ENCODE peak calls at places on chromosomes 5 and 9, in seven cellular contexts. U, R, Z, S, E, W and N are unnamed samples.

GRCh38 chr5:151184316-151185042 is 26.9 kb upstream of the ANXA6 start:
- DNase-seq in U (no peak), R (no peak), Z (no peak), S (no peak), E (no peak), W (no peak), N (no peak)

GRCh38 chr5:83512051-83512745 is 40.7 kb downstream of the VCAN start:
- DNase-seq in U (no peak), R (no peak), Z (no peak), S (no peak), E (no peak), W (no peak), N (no peak)

GRCh38 chr5:108983456-108984092 is 235.9 kb downstream of the FER start:
- DNase-seq in U (no peak), R (no peak), Z (no peak), S (no peak), E (no peak), W (no peak), N (no peak)

GRCh38 chr5:171152382-171152781 is 156.7 kb upstream of the TLX3 start:
- DNase-seq in U (no peak), R (peak), Z (no peak), S (peak), E (no peak), W (peak), N (peak)

GRCh38 chr9:32869404-32869803 is 86.1 kb downstream of the TMEM215 start:
- DNase-seq in U (no peak), R (no peak), Z (no peak), S (no peak), E (no peak), W (no peak), N (no peak)

GRCh38 chr5:134435525-134435924 is 23.8 kb upstream of the CDKN2AIPNL start:
- DNase-seq in U (no peak), R (peak), Z (no peak), S (no peak), E (no peak), W (no peak), N (no peak)

GRCh38 chr9:107653263-107653821 is 163.8 kb upstream of the KLF4 start:
- DNase-seq in U (no peak), R (no peak), Z (no peak), S (no peak), E (no peak), W (no peak), N (no peak)

GRCh38 chr9:26809795-26810194 is 82.8 kb downstream of the CAAP1 start:
- DNase-seq in U (no peak), R (peak), Z (no peak), S (no peak), E (no peak), W (no peak), N (no peak)

GRCh38 chr9:85040806-85041575 is 371.5 kb downstream of the NTRK2 start:
- DNase-seq in U (no peak), R (no peak), Z (no peak), S (no peak), E (no peak), W (no peak), N (no peak)

GRCh38 chr5:164581889-164582288 is 1076.5 kb downstream of the MAT2B start:
- DNase-seq in U (no peak), R (no peak), Z (no peak), S (no peak), E (no peak), W (peak), N (no peak)

GRCh38 chr9:130997925-130998595 is 10.9 kb upstream of the LAMC3 start:
- DNase-seq in U (peak), R (peak), Z (no peak), S (peak), E (peak), W (peak), N (peak)

GRCh38 chr9:126421567-126422428 is 95.2 kb downstream of the MVB12B start:
- DNase-seq in U (no peak), R (no peak), Z (no peak), S (no peak), E (peak), W (no peak), N (no peak)

GRCh38 chr9:114687034-114687433 is 5.0 kb upstream of the TEX48 start:
- DNase-seq in U (no peak), R (no peak), Z (no peak), S (no peak), E (no peak), W (no peak), N (no peak)

GRCh38 chr5:134742134-134742533 is 3.8 kb downstream of the CAMLG start:
- DNase-seq in U (no peak), R (no peak), Z (no peak), S (no peak), E (no peak), W (no peak), N (no peak)

GRCh38 chr9:16671591-16672137 is 198.8 kb downstream of the BNC2 start:
- DNase-seq in U (no peak), R (no peak), Z (peak), S (no peak), E (no peak), W (no peak), N (no peak)

GRCh38 chr5:14305045-14305444 is 161.9 kb downstream of the TRIO start:
- DNase-seq in U (no peak), R (no peak), Z (no peak), S (peak), E (no peak), W (no peak), N (no peak)

GRCh38 chr9:30012622-30013021 is 2371.8 kb upstream of the ACO1 start:
- DNase-seq in U (no peak), R (no peak), Z (no peak), S (no peak), E (no peak), W (no peak), N (no peak)

GRCh38 chr9:136310273-136311030 is 6.6 kb upstream of the CCDC187 start:
- DNase-seq in U (no peak), R (no peak), Z (no peak), S (no peak), E (no peak), W (no peak), N (no peak)

GRCh38 chr5:176440932-176441706 is 7.1 kb upstream of the FAF2 start:
- DNase-seq in U (peak), R (no peak), Z (no peak), S (peak), E (no peak), W (no peak), N (no peak)

GRCh38 chr5:132484386-132484715 is 6.2 kb downstream of the IRF1 start:
- DNase-seq in U (no peak), R (no peak), Z (no peak), S (no peak), E (no peak), W (no peak), N (no peak)

GRCh38 chr9:89154651-89155336 is 23.8 kb downstream of the SHC3 start:
- DNase-seq in U (no peak), R (peak), Z (no peak), S (no peak), E (no peak), W (no peak), N (no peak)

GRCh38 chr9:89602978-89603628 is 1.7 kb upstream of the GADD45G start:
- DNase-seq in U (peak), R (peak), Z (peak), S (peak), E (peak), W (peak), N (peak)

GRCh38 chr5:168023190-168023589 is 268.3 kb upstream of the WWC1 start:
- DNase-seq in U (no peak), R (no peak), Z (no peak), S (no peak), E (no peak), W (peak), N (no peak)

GRCh38 chr9:88870627-88871026 is 120.6 kb upstream of the S1PR3 start:
- DNase-seq in U (no peak), R (no peak), Z (no peak), S (no peak), E (no peak), W (no peak), N (no peak)

GRCh38 chr5:56977034-56977433 is 25.1 kb upstream of the MIER3 start:
- DNase-seq in U (no peak), R (no peak), Z (no peak), S (no peak), E (no peak), W (no peak), N (no peak)

GRCh38 chr5:92560698-92561361 is 1020.2 kb downstream of the NR2F1-AS1 start:
- DNase-seq in U (no peak), R (peak), Z (no peak), S (no peak), E (peak), W (no peak), N (no peak)

GRCh38 chr5:38339446-38339845 is 81.1 kb downstream of the EGFLAM start:
- DNase-seq in U (no peak), R (no peak), Z (no peak), S (no peak), E (no peak), W (no peak), N (no peak)
- TF ChIP-seq JUND in U (no peak), R (no peak), Z (no peak), S (no peak), E (no peak), W (no peak), N (no peak)

DNA sequence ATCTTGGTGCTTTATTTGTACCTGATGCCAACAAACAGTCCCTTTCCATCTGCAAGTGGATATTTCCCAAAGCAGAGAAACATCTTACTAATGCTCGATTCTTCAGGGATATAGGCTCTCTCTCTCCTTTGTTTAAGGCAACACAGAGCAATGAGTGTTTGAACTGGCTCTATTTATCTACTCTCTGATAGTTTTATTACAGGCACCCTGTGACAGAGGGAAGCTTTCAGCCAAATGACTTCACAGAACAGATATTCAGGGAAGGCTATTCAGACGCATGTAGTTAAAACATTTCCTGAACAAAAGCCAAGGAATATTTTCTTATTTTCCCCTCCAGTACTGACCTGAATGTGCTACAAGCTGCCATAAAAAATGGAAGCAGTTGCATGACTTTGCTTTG is 141.8 kb downstream of the YIPF5 start:
- DNase-seq in U (no peak), R (no peak), Z (no peak), S (no peak), E (no peak), W (no peak), N (no peak)
- TF ChIP-seq JUND in U (no peak), R (no peak), Z (no peak), S (no peak), E (no peak), W (peak), N (no peak)

DNA sequence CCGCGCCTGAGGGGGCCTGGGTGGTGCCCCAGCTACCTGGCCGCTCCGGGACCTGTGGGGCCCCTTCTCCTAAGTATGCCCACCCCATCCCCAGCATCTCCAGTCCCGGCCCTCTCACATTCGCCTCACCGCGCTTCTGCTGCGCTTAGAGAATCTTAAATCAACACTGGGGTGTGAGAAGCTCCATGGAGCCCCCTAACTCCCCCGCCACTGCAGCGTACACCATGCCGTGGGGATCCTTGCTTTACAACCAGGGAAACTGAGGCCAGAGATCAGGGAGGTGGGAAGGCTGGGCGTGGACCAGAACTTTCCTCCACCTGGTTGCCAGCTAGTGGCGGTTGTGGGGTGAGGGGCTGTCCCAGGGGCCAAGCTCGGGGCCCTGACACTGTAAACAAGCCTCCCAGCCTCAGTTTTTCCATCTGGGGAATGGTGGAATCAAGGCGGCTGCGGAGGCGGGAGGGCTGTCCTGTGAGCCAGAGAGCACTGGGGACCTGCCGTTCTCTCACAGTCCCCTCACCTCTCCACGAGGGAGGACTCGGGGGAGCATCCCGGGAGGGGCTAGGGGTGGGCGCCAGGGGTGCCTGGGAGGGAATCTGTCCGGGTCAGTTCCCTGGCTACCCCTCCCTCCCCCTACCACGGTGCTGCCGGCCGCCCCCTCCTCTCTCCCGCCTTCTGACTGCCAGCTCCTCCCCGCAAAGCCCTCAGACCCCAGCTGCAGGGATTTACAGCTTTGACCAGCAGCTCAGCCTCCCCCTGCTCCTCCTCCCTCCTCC is 161.2 kb downstream of the C9orf50 start:
- DNase-seq in U (no peak), R (no peak), Z (no peak), S (no peak), E (no peak), W (no peak), N (no peak)
- TF ChIP-seq JUND in U (no peak), R (no peak), Z (no peak), S (no peak), E (no peak), W (no peak), N (no peak)

DNA sequence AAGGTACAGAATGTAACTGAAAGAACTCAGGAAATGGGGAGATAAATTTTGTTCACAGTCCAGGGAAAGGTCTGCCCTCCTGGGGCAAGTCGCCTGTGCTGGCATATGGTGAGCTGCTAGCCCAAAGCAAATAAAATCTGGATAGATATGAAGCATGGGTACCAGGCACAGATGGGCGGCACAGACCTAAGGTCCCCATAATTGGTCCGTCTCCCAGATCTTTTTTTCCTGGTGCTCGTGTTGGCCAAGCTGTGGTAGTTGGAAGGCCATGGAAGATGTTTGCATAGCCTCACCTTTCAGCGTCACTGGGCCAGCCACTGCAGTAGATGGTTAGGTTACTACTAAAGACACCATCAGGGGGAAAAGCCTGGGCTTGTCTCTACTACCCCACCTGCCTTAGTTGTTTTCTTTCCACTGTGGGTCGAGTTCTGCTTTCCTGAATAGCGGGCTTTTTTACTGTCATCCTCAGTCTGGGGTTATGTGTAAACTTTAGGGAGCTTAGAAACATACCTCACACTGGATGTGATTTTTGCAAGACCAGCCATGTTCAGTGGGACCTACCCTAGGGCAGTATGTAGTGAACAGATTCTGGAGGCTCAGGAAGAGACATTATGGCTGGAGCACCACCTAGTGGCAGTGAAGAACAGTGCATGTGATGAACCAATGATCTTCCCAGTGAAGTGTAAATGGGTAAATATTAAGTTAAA is 24.2 kb upstream of the GLRX start:
- DNase-seq in U (peak), R (no peak), Z (no peak), S (peak), E (no peak), W (peak), N (peak)
- TF ChIP-seq JUND in U (no peak), R (no peak), Z (no peak), S (no peak), E (no peak), W (no peak), N (no peak)

GRCh38 chr5:169873642-169874041 is 106.7 kb downstream of the INSYN2B start:
- DNase-seq in U (no peak), R (no peak), Z (no peak), S (no peak), E (no peak), W (no peak), N (no peak)
- TF ChIP-seq JUND in U (no peak), R (no peak), Z (no peak), S (no peak), E (no peak), W (no peak), N (no peak)

DNA sequence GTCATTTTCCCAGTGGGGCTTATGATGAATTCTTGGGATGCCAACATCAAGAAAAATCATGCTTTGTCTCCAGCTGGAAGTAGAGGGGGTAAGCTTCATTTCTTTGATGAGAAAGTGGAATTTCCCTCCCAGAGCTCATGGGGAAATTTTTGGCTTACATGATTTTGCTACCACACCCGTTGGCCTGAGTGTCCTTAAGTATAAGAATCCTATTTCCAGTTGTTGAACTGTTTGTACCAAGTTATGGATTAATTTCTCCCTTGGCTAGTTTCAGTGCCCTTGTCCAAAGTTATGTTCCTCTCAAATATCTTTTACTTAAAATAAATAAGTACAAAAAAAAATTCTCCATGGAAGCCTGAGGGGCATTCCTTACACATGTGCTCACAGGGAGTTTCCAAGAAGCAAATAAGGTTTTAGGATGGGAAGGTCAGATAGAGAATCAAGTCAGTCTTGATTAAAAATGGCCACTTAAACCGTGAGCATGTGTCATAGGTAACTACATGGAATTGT is 82.3 kb downstream of the PTCD2 start:
- DNase-seq in U (no peak), R (no peak), Z (no peak), S (no peak), E (no peak), W (no peak), N (no peak)
- TF ChIP-seq JUND in U (no peak), R (no peak), Z (no peak), S (no peak), E (no peak), W (no peak), N (no peak)

DNA sequence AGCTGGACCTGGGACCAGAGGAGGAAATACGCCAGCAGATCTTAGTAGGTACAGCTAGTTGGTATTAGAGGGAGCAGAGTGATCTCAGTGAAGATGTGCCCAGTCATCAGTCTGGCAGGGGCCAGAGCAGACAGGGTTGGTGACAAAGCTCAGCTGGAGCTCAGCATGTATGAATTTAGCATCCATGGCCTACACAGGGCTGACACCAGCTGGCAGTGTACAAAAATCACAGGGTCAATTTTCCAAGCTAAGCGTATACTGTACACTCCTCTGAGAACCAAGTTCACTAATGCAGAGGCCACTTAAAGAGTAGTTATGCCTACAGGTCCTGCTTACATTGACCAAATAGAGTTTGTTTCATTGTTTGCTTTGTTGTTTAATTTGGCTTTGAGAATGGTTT is 146.6 kb downstream of the SLC24A2 start:
- DNase-seq in U (peak), R (no peak), Z (no peak), S (no peak), E (no peak), W (peak), N (peak)
- TF ChIP-seq JUND in U (no peak), R (no peak), Z (no peak), S (no peak), E (no peak), W (no peak), N (no peak)

DNA sequence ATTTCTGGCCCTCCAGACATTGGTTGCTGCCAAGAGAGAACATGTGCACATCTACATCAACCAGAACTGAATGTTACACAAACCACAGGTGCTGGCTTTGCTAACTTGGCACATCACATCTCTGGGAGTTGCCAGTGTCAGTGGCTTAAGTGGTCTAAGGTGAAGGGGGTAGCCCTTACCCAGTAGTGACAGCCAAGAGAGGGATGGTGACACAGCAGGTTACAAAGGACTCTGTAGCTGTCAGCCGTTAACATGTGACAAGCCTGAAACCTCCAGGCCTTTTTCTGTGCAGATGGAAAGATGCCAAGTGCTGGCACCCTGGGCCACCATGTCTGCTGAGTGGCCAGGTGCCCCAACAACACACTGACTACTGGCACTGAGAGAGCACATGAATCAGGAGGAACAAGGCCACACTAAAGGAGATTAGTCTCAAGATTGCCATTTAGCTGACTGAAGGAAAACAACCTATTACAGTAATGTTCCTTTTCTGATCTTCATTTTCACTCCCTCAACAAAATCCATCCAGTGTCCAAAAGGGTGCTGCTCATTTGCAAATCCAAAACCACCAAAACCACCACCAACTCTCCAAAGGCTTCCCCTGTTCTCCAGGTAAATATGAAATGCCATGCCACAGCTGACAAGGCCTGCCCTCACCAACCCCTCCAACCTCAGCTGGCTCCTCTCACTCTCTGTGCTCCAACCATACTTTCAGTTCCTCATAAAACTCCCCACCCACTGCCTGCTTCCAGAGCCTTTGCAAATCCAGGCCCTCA is 20.2 kb downstream of the SIL1 start:
- DNase-seq in U (no peak), R (no peak), Z (peak), S (no peak), E (no peak), W (peak), N (no peak)
- TF ChIP-seq JUND in U (no peak), R (no peak), Z (no peak), S (no peak), E (no peak), W (no peak), N (no peak)

DNA sequence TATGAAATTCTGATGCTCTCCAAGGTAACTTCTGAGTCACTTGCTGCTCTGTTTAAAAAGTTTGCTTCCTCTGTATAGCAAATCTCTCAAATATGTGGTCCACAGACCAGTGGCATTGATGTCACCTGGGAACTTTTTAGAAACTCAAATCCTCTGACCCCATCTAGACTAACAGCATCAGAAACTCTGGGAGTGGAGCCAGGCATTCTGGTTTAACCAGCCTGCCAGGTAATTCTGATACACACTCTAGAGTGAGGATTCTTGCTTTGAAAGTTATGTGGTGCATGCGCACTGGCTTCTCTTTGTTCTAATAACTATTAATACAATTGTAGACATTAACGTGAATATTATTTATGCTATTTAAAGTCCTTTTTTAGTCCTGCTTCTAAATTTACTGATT is 298.1 kb downstream of the SLF1 start:
- DNase-seq in U (no peak), R (no peak), Z (no peak), S (no peak), E (no peak), W (no peak), N (peak)
- TF ChIP-seq JUND in U (no peak), R (no peak), Z (no peak), S (no peak), E (no peak), W (no peak), N (no peak)